ENCODE peak calls at places on chromosome 5, in eight cellular contexts. D is GM12891; N is SHP77 treated with DMSO at 0.1 percent for 48 hours; U is ACHN; O is head of caudate nucleus; Q is NCI-H1417; G is activated CD4-positive, alpha-beta T cell treated with anti-CD3 and anti-CD28 coated beads for 24 hours; P is NCI-H146. C is an unnamed sample.

GRCh38 chr5:58318468-58318867 is 141.4 kb downstream of the PLK2 start:
- DNase-seq in U (no peak), P (no peak), D (no peak), O (no peak), Q (no peak), G (no peak), N (no peak), C (no peak)

GRCh38 chr5:131263648-131264452 is at the start of gene CDC42SE2:
- DNase-seq in D (peak; percentile 71), U (peak; percentile 86), P (peak; percentile 86), N (peak; percentile 60), G (peak; percentile 66), Q (peak; percentile 87), O (peak; percentile 81), C (no peak)

GRCh38 chr5:120631611-120632010 is 167.5 kb downstream of the PRR16 start:
- DNase-seq in U (no peak), Q (no peak), G (no peak), N (no peak), D (no peak), P (no peak), O (no peak), C (no peak)

GRCh38 chr5:137900925-137901817 is 11.9 kb downstream of the PKD2L2 start:
- DNase-seq in U (no peak), Q (no peak), D (no peak), G (no peak), O (no peak), P (no peak), N (no peak), C (no peak)

GRCh38 chr5:777756-778161 is 6.8 kb downstream of the ZDHHC11B start:
- DNase-seq in P (no peak), O (peak; percentile 8), Q (no peak), U (no peak), D (no peak), N (no peak), G (no peak), C (no peak)

GRCh38 chr5:31645420-31646081 is 6.6 kb downstream of the PDZD2 start:
- DNase-seq in N (no peak), D (no peak), O (peak; percentile 34), P (no peak), U (no peak), G (no peak), Q (no peak), C (no peak)

GRCh38 chr5:14762568-14763216 is 98.2 kb downstream of the OTULIN start:
- DNase-seq in U (no peak), D (no peak), P (no peak), Q (no peak), N (no peak), O (no peak), G (no peak), C (no peak)

GRCh38 chr5:156475182-156475830 is 148.3 kb downstream of the SGCD start:
- DNase-seq in P (no peak), Q (no peak), G (no peak), D (no peak), O (no peak), U (no peak), N (no peak), C (no peak)

GRCh38 chr5:37668524-37669047 is 171.3 kb downstream of the GDNF start:
- DNase-seq in D (no peak), U (peak; percentile 96), N (peak; percentile 97), Q (peak; percentile 40), O (no peak), G (no peak), P (peak; percentile 34), C (no peak)

GRCh38 chr5:85453026-85453349 is 1068.3 kb upstream of the EDIL3 start:
- DNase-seq in N (no peak), U (no peak), P (no peak), Q (no peak), D (no peak), O (no peak), G (no peak), C (no peak)

GRCh38 chr5:68246802-68247201 is 31.2 kb downstream of the PIK3R1 start:
- DNase-seq in N (no peak), U (no peak), Q (no peak), O (no peak), D (no peak), G (no peak), P (peak; percentile 6), C (no peak)

GRCh38 chr5:152532714-152533113 is 127.6 kb upstream of the NMUR2 start:
- DNase-seq in O (no peak), Q (peak; percentile 16), G (no peak), P (peak; percentile 61), U (peak; percentile 47), D (no peak), N (peak; percentile 21), C (peak; percentile 35)

GRCh38 chr5:80781356-80781755 is 126.6 kb upstream of the DHFR start:
- DNase-seq in D (no peak), P (no peak), O (no peak), U (peak; percentile 85), Q (no peak), N (no peak), G (no peak), C (no peak)

GRCh38 chr5:23704176-23704855 is 196.9 kb downstream of the PRDM9 start:
- DNase-seq in O (no peak), P (no peak), Q (peak; percentile 41), U (no peak), G (no peak), D (no peak), N (peak; percentile 86), C (peak; percentile 26)

GRCh38 chr5:107129051-107129450 is 541.7 kb downstream of the EFNA5 start:
- DNase-seq in O (no peak), G (no peak), D (no peak), P (no peak), Q (no peak), U (no peak), N (no peak), C (no peak)

GRCh38 chr5:471750-472058 is 28.7 kb downstream of the EXOC3 start:
- DNase-seq in N (no peak), U (no peak), O (no peak), Q (no peak), G (no peak), D (no peak), P (no peak), C (no peak)

GRCh38 chr5:55672477-55672911 is 39.6 kb downstream of the SLC38A9 start:
- DNase-seq in D (no peak), O (no peak), G (no peak), Q (no peak), U (no peak), P (no peak), N (no peak), C (no peak)

GRCh38 chr5:178304761-178305645 is 72.4 kb upstream of the PHYKPL start:
- DNase-seq in U (no peak), P (no peak), N (no peak), Q (no peak), O (no peak), D (no peak), G (no peak), C (no peak)

GRCh38 chr5:132487841-132488555 is 2.6 kb downstream of the IRF1 start:
- DNase-seq in G (no peak), P (no peak), N (no peak), Q (no peak), O (peak; percentile 6), D (no peak), U (no peak), C (no peak)

GRCh38 chr5:127941646-127942045 is 141.9 kb upstream of the SLC12A2 start:
- DNase-seq in D (no peak), P (peak; percentile 17), O (peak; percentile 24), Q (peak; percentile 13), G (no peak), U (no peak), N (no peak), C (no peak)

GRCh38 chr5:87231037-87231808 is 36.5 kb upstream of the RASA1 start:
- DNase-seq in N (no peak), P (no peak), O (no peak), Q (no peak), D (no peak), U (no peak), G (no peak), C (no peak)

GRCh38 chr5:82549263-82549662 is 271.1 kb upstream of the RPS23 start:
- DNase-seq in O (no peak), N (no peak), U (no peak), P (no peak), G (no peak), Q (no peak), D (no peak), C (no peak)

GRCh38 chr5:57749396-57749795 is 266.8 kb upstream of the ACTBL2 start:
- DNase-seq in N (no peak), D (no peak), O (no peak), U (no peak), G (no peak), Q (no peak), P (no peak), C (no peak)

GRCh38 chr5:95238560-95239325 is 46.2 kb downstream of the MCTP1 start:
- DNase-seq in U (peak; percentile 54), P (peak; percentile 14), O (no peak), Q (peak; percentile 0), D (no peak), G (no peak), N (no peak), C (peak; percentile 6)

GRCh38 chr5:159497221-159497620 is 166.9 kb upstream of the IL12B start:
- DNase-seq in G (no peak), O (no peak), P (no peak), Q (no peak), U (no peak), D (no peak), N (no peak), C (no peak)

GRCh38 chr5:163978897-163979296 is 473.5 kb downstream of the MAT2B start:
- DNase-seq in D (no peak), O (no peak), G (no peak), U (no peak), Q (no peak), P (no peak), N (no peak), C (no peak)

GRCh38 chr5:1107167-1108007 is 4.5 kb downstream of the SLC12A7 start:
- DNase-seq in U (no peak), P (no peak), D (no peak), N (no peak), Q (no peak), O (no peak), G (no peak), C (no peak)

GRCh38 chr5:73743161-73743560 is 117.2 kb downstream of the ARHGEF28 start:
- DNase-seq in U (no peak), Q (no peak), D (no peak), G (no peak), P (no peak), O (no peak), N (no peak), C (no peak)

GRCh38 chr5:170809551-170809950 is 26.0 kb downstream of the GABRP start:
- DNase-seq in Q (peak; percentile 9), O (no peak), U (peak; percentile 44), N (no peak), G (no peak), P (peak; percentile 40), D (no peak), C (no peak)

GRCh38 chr5:15105799-15106393 is 234.3 kb upstream of the ANKH start:
- DNase-seq in N (peak; percentile 52), O (peak; percentile 43), U (peak; percentile 49), Q (peak; percentile 16), P (peak; percentile 6), D (peak; percentile 23), G (peak; percentile 4), C (peak; percentile 20)

GRCh38 chr5:124301850-124302249 is 444.6 kb downstream of the ZNF608 start:
- DNase-seq in D (no peak), U (no peak), N (no peak), P (no peak), Q (no peak), G (no peak), O (no peak), C (no peak)

GRCh38 chr5:149803153-149803552 is 73.0 kb downstream of the PPARGC1B start:
- DNase-seq in U (no peak), P (no peak), N (no peak), Q (no peak), G (no peak), D (no peak), O (no peak), C (no peak)

GRCh38 chr5:142290574-142291299 is 34.1 kb downstream of the SPRY4 start:
- DNase-seq in U (no peak), Q (peak; percentile 5), N (peak; percentile 91), G (no peak), O (no peak), P (peak; percentile 44), D (no peak), C (peak; percentile 26)

GRCh38 chr5:123429993-123430392 is 6.8 kb upstream of the CEP120 start:
- DNase-seq in Q (no peak), G (no peak), P (no peak), U (no peak), D (no peak), O (no peak), N (no peak), C (no peak)